ENCODE peak calls at places on chromosomes 7 and 10, in ten cellular contexts. One of them, this sample, is unnamed.

GRCh38 chr10:88687853-88688467 is 18.1 kb upstream of the LIPK start:
- DNase-seq in foreskin fibroblast: peak
- DNase-seq in tibial nerve: no peak
- DNase-seq in hepatocyte: peak
- DNase-seq in coronary artery: no peak
- DNase-seq in GM23338: peak
- DNase-seq in uterus: no peak
- DNase-seq in retinal pigment epithelial cell: no peak
- DNase-seq in GM12865: peak
- DNase-seq in kidney epithelial cell: no peak
- DNase-seq in this sample: peak

GRCh38 chr7:26813426-26813825 is 51.0 kb downstream of the SKAP2 start:
- DNase-seq in hepatocyte: no peak
- DNase-seq in retinal pigment epithelial cell: no peak
- DNase-seq in GM23338: no peak
- DNase-seq in foreskin fibroblast: no peak
- DNase-seq in tibial nerve: no peak
- DNase-seq in kidney epithelial cell: no peak
- DNase-seq in uterus: no peak
- DNase-seq in GM12865: no peak
- DNase-seq in coronary artery: no peak
- DNase-seq in this sample: peak

GRCh38 chr7:95375591-95376294 is 20.4 kb downstream of the PON3 start:
- DNase-seq in hepatocyte: no peak
- DNase-seq in kidney epithelial cell: no peak
- DNase-seq in coronary artery: no peak
- DNase-seq in retinal pigment epithelial cell: no peak
- DNase-seq in GM23338: no peak
- DNase-seq in tibial nerve: no peak
- DNase-seq in foreskin fibroblast: no peak
- DNase-seq in GM12865: no peak
- DNase-seq in uterus: no peak
- DNase-seq in this sample: no peak

GRCh38 chr10:63681965-63682704 is 160.9 kb downstream of the REEP3 start:
- DNase-seq in kidney epithelial cell: peak
- DNase-seq in uterus: peak
- DNase-seq in hepatocyte: peak
- DNase-seq in coronary artery: no peak
- DNase-seq in foreskin fibroblast: peak
- DNase-seq in tibial nerve: no peak
- DNase-seq in GM12865: peak
- DNase-seq in GM23338: no peak
- DNase-seq in retinal pigment epithelial cell: no peak
- DNase-seq in this sample: peak

GRCh38 chr7:29915481-29916215 is 74.0 kb downstream of the SCRN1 start:
- DNase-seq in hepatocyte: no peak
- DNase-seq in coronary artery: no peak
- DNase-seq in GM23338: no peak
- DNase-seq in kidney epithelial cell: peak
- DNase-seq in tibial nerve: no peak
- DNase-seq in GM12865: no peak
- DNase-seq in uterus: peak
- DNase-seq in foreskin fibroblast: peak
- DNase-seq in retinal pigment epithelial cell: no peak
- DNase-seq in this sample: peak

GRCh38 chr10:100878291-100878910 is 34.4 kb upstream of the SLF2 start:
- DNase-seq in hepatocyte: peak
- DNase-seq in GM12865: peak
- DNase-seq in foreskin fibroblast: peak
- DNase-seq in tibial nerve: no peak
- DNase-seq in kidney epithelial cell: no peak
- DNase-seq in GM23338: peak
- DNase-seq in retinal pigment epithelial cell: peak
- DNase-seq in uterus: peak
- DNase-seq in coronary artery: no peak
- DNase-seq in this sample: peak

GRCh38 chr10:124653811-124654651 is 90.1 kb downstream of the FAM53B start:
- DNase-seq in hepatocyte: no peak
- DNase-seq in coronary artery: no peak
- DNase-seq in uterus: no peak
- DNase-seq in GM12865: no peak
- DNase-seq in retinal pigment epithelial cell: no peak
- DNase-seq in kidney epithelial cell: no peak
- DNase-seq in tibial nerve: no peak
- DNase-seq in foreskin fibroblast: no peak
- DNase-seq in GM23338: no peak
- DNase-seq in this sample: no peak

GRCh38 chr7:142557971-142558582 is 191.2 kb upstream of the PRSS1 start:
- DNase-seq in GM12865: peak
- DNase-seq in retinal pigment epithelial cell: no peak
- DNase-seq in tibial nerve: no peak
- DNase-seq in hepatocyte: peak
- DNase-seq in kidney epithelial cell: no peak
- DNase-seq in uterus: no peak
- DNase-seq in GM23338: peak
- DNase-seq in foreskin fibroblast: peak
- DNase-seq in coronary artery: peak
- DNase-seq in this sample: peak

GRCh38 chr7:123769371-123769770 is 20.6 kb upstream of the WASL start:
- DNase-seq in foreskin fibroblast: peak
- DNase-seq in GM12865: no peak
- DNase-seq in kidney epithelial cell: no peak
- DNase-seq in retinal pigment epithelial cell: peak
- DNase-seq in coronary artery: no peak
- DNase-seq in GM23338: no peak
- DNase-seq in tibial nerve: no peak
- DNase-seq in hepatocyte: no peak
- DNase-seq in uterus: no peak
- DNase-seq in this sample: peak

GRCh38 chr10:71694567-71694968 is 25.0 kb downstream of the C10orf105 start:
- DNase-seq in retinal pigment epithelial cell: no peak
- DNase-seq in uterus: no peak
- DNase-seq in GM12865: peak
- DNase-seq in kidney epithelial cell: no peak
- DNase-seq in hepatocyte: no peak
- DNase-seq in coronary artery: no peak
- DNase-seq in GM23338: no peak
- DNase-seq in tibial nerve: no peak
- DNase-seq in foreskin fibroblast: no peak
- DNase-seq in this sample: no peak

GRCh38 chr10:91380873-91381561 is 29.1 kb upstream of the HECTD2 start:
- DNase-seq in retinal pigment epithelial cell: no peak
- DNase-seq in GM23338: peak
- DNase-seq in hepatocyte: no peak
- DNase-seq in kidney epithelial cell: no peak
- DNase-seq in coronary artery: no peak
- DNase-seq in GM12865: no peak
- DNase-seq in uterus: no peak
- DNase-seq in tibial nerve: no peak
- DNase-seq in foreskin fibroblast: peak
- DNase-seq in this sample: peak

GRCh38 chr10:124542336-124542735 is 80.7 kb downstream of the LHPP start:
- DNase-seq in uterus: no peak
- DNase-seq in retinal pigment epithelial cell: no peak
- DNase-seq in GM12865: no peak
- DNase-seq in hepatocyte: no peak
- DNase-seq in kidney epithelial cell: no peak
- DNase-seq in GM23338: no peak
- DNase-seq in tibial nerve: no peak
- DNase-seq in foreskin fibroblast: no peak
- DNase-seq in coronary artery: no peak
- DNase-seq in this sample: no peak

GRCh38 chr7:29105191-29105590 is 41.1 kb downstream of the CPVL start:
- DNase-seq in GM23338: no peak
- DNase-seq in foreskin fibroblast: no peak
- DNase-seq in GM12865: no peak
- DNase-seq in uterus: no peak
- DNase-seq in coronary artery: no peak
- DNase-seq in tibial nerve: no peak
- DNase-seq in retinal pigment epithelial cell: no peak
- DNase-seq in kidney epithelial cell: no peak
- DNase-seq in hepatocyte: no peak
- DNase-seq in this sample: no peak

DNA sequence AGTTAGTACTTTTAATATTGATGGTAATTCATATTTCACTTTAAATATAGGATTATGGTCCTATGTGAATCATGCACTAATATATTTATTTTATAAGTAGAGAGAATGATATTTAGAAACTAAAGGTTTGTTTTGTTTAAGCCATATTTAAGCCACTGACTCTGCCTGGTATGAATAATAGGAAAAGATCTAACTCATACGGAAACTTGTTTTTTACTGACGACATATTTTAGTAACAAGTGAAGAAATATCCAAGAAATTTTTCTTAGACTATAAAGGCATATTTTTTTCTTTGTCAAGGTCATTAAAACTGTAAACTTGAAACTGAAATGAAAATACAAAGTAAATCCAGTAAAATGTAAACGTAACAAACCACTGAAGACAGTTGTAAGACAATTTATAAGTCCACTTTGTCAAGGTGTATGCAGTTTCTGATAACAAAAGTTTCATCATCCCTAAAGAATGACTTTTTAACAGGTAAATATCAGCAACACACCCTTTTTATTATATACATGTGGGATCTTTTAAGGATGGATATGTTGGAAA is 147.1 kb downstream of the PHF14 start:
- DNase-seq in GM12865: peak
- DNase-seq in uterus: no peak
- DNase-seq in tibial nerve: no peak
- DNase-seq in hepatocyte: no peak
- DNase-seq in foreskin fibroblast: no peak
- DNase-seq in kidney epithelial cell: no peak
- DNase-seq in GM23338: no peak
- DNase-seq in coronary artery: no peak
- DNase-seq in retinal pigment epithelial cell: no peak
- DNase-seq in this sample: no peak
- H3K4me3 ChIP-seq in GM12865: no peak
- H3K4me3 ChIP-seq in uterus: no peak
- H3K4me3 ChIP-seq in tibial nerve: no peak
- H3K4me3 ChIP-seq in hepatocyte: no peak
- H3K4me3 ChIP-seq in foreskin fibroblast: no peak
- H3K4me3 ChIP-seq in kidney epithelial cell: no peak
- H3K4me3 ChIP-seq in GM23338: no peak
- H3K4me3 ChIP-seq in coronary artery: no peak
- H3K4me3 ChIP-seq in retinal pigment epithelial cell: no peak
- H3K4me3 ChIP-seq in this sample: no peak

DNA sequence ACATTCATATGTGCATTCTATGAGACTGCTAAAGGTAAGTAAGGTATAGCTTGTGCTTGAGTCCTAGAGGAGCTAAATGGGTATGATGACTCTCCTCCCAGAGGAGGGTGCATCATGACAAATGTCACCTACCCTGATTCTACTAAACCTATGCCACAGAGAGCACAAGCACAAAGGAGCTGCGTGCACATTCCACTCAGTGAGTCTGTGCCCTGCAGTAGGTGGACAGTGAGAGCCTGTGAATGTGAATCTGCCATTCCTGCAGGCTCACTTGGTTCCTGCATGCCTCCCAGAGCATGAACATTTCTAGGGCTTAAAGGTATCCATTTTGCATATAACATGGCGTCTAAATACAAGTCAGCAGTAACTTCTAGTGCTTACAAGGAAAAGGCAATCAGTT is 46.8 kb downstream of the PRKAR2B start:
- DNase-seq in tibial nerve: no peak
- DNase-seq in hepatocyte: no peak
- DNase-seq in foreskin fibroblast: no peak
- DNase-seq in retinal pigment epithelial cell: no peak
- DNase-seq in coronary artery: no peak
- DNase-seq in kidney epithelial cell: no peak
- DNase-seq in uterus: no peak
- DNase-seq in GM12865: no peak
- DNase-seq in GM23338: no peak
- DNase-seq in this sample: no peak
- TF ChIP-seq CTCF in tibial nerve: no peak
- TF ChIP-seq CTCF in hepatocyte: no peak
- TF ChIP-seq CTCF in foreskin fibroblast: no peak
- TF ChIP-seq CTCF in retinal pigment epithelial cell: no peak
- TF ChIP-seq CTCF in coronary artery: no peak
- TF ChIP-seq CTCF in kidney epithelial cell: no peak
- TF ChIP-seq CTCF in uterus: no peak
- TF ChIP-seq CTCF in GM12865: no peak
- TF ChIP-seq CTCF in GM23338: no peak
- TF ChIP-seq CTCF in this sample: no peak

DNA sequence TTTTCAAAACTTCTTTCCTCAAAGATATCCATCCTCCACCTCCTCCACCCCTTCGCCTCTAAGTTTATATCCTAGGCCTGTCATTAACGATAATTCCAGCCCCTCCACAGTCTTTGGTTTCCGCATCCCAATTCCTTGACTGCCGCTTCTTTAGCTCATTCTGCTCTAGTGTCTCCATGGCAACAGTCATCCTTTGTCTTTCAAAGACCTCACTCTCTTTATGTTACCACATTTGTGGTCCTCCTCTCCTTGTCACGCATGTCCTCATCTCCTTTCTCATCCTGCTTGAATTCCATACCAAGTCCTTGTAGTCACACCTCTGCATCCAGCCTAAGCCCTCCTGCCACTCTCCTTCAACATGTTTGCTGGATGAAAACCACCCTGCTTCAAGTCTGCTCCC is 511.2 kb upstream of the KLF6 start:
- DNase-seq in uterus: no peak
- DNase-seq in kidney epithelial cell: no peak
- DNase-seq in GM23338: peak
- DNase-seq in tibial nerve: no peak
- DNase-seq in GM12865: no peak
- DNase-seq in foreskin fibroblast: no peak
- DNase-seq in coronary artery: no peak
- DNase-seq in retinal pigment epithelial cell: no peak
- DNase-seq in hepatocyte: no peak
- DNase-seq in this sample: no peak
- H3K4me3 ChIP-seq in uterus: no peak
- H3K4me3 ChIP-seq in kidney epithelial cell: no peak
- H3K4me3 ChIP-seq in GM23338: no peak
- H3K4me3 ChIP-seq in tibial nerve: no peak
- H3K4me3 ChIP-seq in GM12865: no peak
- H3K4me3 ChIP-seq in foreskin fibroblast: no peak
- H3K4me3 ChIP-seq in coronary artery: no peak
- H3K4me3 ChIP-seq in retinal pigment epithelial cell: no peak
- H3K4me3 ChIP-seq in hepatocyte: no peak
- H3K4me3 ChIP-seq in this sample: no peak

GRCh38 chr7:81256991-81257390 is 338.1 kb upstream of the SEMA3C start:
- DNase-seq in uterus: no peak
- DNase-seq in retinal pigment epithelial cell: no peak
- DNase-seq in coronary artery: no peak
- DNase-seq in tibial nerve: no peak
- DNase-seq in kidney epithelial cell: no peak
- DNase-seq in GM23338: peak
- DNase-seq in foreskin fibroblast: peak
- DNase-seq in GM12865: no peak
- DNase-seq in hepatocyte: no peak
- DNase-seq in this sample: peak
- TF ChIP-seq CTCF in uterus: no peak
- TF ChIP-seq CTCF in retinal pigment epithelial cell: peak
- TF ChIP-seq CTCF in coronary artery: peak
- TF ChIP-seq CTCF in tibial nerve: no peak
- TF ChIP-seq CTCF in kidney epithelial cell: peak
- TF ChIP-seq CTCF in GM23338: peak
- TF ChIP-seq CTCF in foreskin fibroblast: peak
- TF ChIP-seq CTCF in GM12865: no peak
- TF ChIP-seq CTCF in hepatocyte: peak
- TF ChIP-seq CTCF in this sample: peak

GRCh38 chr10:38212460-38212859 is 118.3 kb downstream of the ZNF37A start:
- DNase-seq in retinal pigment epithelial cell: no peak
- DNase-seq in GM12865: no peak
- DNase-seq in uterus: no peak
- DNase-seq in tibial nerve: no peak
- DNase-seq in hepatocyte: no peak
- DNase-seq in kidney epithelial cell: no peak
- DNase-seq in foreskin fibroblast: no peak
- DNase-seq in GM23338: no peak
- DNase-seq in coronary artery: no peak
- DNase-seq in this sample: no peak
- H3K4me3 ChIP-seq in retinal pigment epithelial cell: no peak
- H3K4me3 ChIP-seq in GM12865: no peak
- H3K4me3 ChIP-seq in uterus: no peak
- H3K4me3 ChIP-seq in tibial nerve: no peak
- H3K4me3 ChIP-seq in hepatocyte: no peak
- H3K4me3 ChIP-seq in kidney epithelial cell: no peak
- H3K4me3 ChIP-seq in foreskin fibroblast: no peak
- H3K4me3 ChIP-seq in GM23338: no peak
- H3K4me3 ChIP-seq in coronary artery: no peak
- H3K4me3 ChIP-seq in this sample: no peak

This sample was measured in choroid plexus epithelial cell.